ENCODE peak calls at places on chromosomes 3 and 15, in four cellular contexts. N, B, R and I are unnamed samples.

GRCh38 chr3:155233213-155233612 is 60.3 kb downstream of the STRIT1 start:
- DNase-seq in N (no peak), B (peak), R (no peak), I (no peak)

GRCh38 chr3:192901435-192901834 is 16.2 kb downstream of the MB21D2 start:
- DNase-seq in N (no peak), B (peak), R (peak), I (no peak)

GRCh38 chr15:70935631-70936030 is 43.0 kb downstream of the LRRC49 start:
- DNase-seq in N (no peak), B (no peak), R (no peak), I (no peak)

GRCh38 chr15:57384024-57384423 is 7.7 kb downstream of the CGNL1 start:
- DNase-seq in N (no peak), B (no peak), R (no peak), I (no peak)

GRCh38 chr3:99753268-99753975 is 64.2 kb upstream of the CMSS1 start:
- DNase-seq in N (peak), B (peak), R (peak), I (no peak)

GRCh38 chr3:138078901-138079344 is 36.5 kb downstream of the DZIP1L start:
- DNase-seq in N (peak), B (peak), R (peak), I (no peak)

GRCh38 chr3:44913868-44914468 is 39.6 kb downstream of the TGM4 start:
- DNase-seq in N (peak), B (peak), R (peak), I (peak)

GRCh38 chr15:45185069-45185779 is 2.5 kb downstream of the SHF start:
- DNase-seq in N (no peak), B (no peak), R (no peak), I (no peak)

GRCh38 chr3:128984596-128984995 is 9.3 kb downstream of the CFAP92 start:
- DNase-seq in N (no peak), B (peak), R (no peak), I (no peak)

GRCh38 chr3:44860117-44860516 is 1.6 kb upstream of the TMEM42 start:
- DNase-seq in N (no peak), B (no peak), R (no peak), I (no peak)

GRCh38 chr15:81117136-81117535 is 16.9 kb upstream of the CFAP161 start:
- DNase-seq in N (no peak), B (peak), R (no peak), I (no peak)

GRCh38 chr15:89196994-89197393 is 24.4 kb downstream of the RLBP1 start:
- DNase-seq in N (no peak), B (no peak), R (no peak), I (no peak)

GRCh38 chr3:8069981-8070380 is 431.6 kb upstream of the LMCD1 start:
- DNase-seq in N (no peak), B (peak), R (no peak), I (no peak)

GRCh38 chr15:85710340-85710842 is 84.3 kb downstream of the KLHL25 start:
- DNase-seq in N (no peak), B (no peak), R (no peak), I (no peak)

GRCh38 chr3:189625566-189625965 is 5.6 kb upstream of the TP63 start:
- DNase-seq in N (no peak), B (no peak), R (no peak), I (no peak)

GRCh38 chr3:64575211-64575844 is 112.5 kb downstream of the ADAMTS9 start:
- DNase-seq in N (no peak), B (peak), R (no peak), I (no peak)

GRCh38 chr3:160331127-160331937 is 67.7 kb downstream of the IFT80 start:
- DNase-seq in N (no peak), B (peak), R (peak), I (no peak)

GRCh38 chr3:71245052-71245488 is 338.5 kb downstream of the FOXP1 start:
- DNase-seq in N (no peak), B (peak), R (no peak), I (no peak)

GRCh38 chr3:46593979-46594378 is 18.3 kb upstream of the FAM240A start:
- DNase-seq in N (no peak), B (no peak), R (no peak), I (no peak)

GRCh38 chr3:151537751-151538150 is 76.9 kb upstream of the IGSF10 start:
- DNase-seq in N (no peak), B (peak), R (peak), I (no peak)

GRCh38 chr15:100926971-100927756 is 8.0 kb downstream of the LRRK1 start:
- DNase-seq in N (no peak), B (no peak), R (no peak), I (no peak)